ENCODE peak calls at places on chromosome 3, in six cellular contexts. T is NB4, N is heart right ventricle, P is kidney epithelial cell, Q is RWPE2, S is stomach. G is an unnamed sample.

GRCh38 chr3:37823189-37823588 is 38.5 kb upstream of the CTDSPL start:
- DNase-seq in Q (no peak), T (no peak), P (no peak), S (no peak), N (no peak), G (no peak)

GRCh38 chr3:178117641-178118040 is 418.6 kb upstream of the KCNMB2 start:
- DNase-seq in Q (no peak), P (no peak), T (no peak), N (no peak), S (no peak), G (no peak)

GRCh38 chr3:79767194-79767952 is 425 bp downstream of the ROBO1 start:
- DNase-seq in P (no peak), S (no peak), N (no peak), Q (no peak), T (no peak), G (peak)

GRCh38 chr3:17183951-17184550 is 299.3 kb downstream of the PLCL2 start:
- DNase-seq in S (no peak), T (no peak), P (peak), N (no peak), Q (no peak), G (no peak)

GRCh38 chr3:5840091-5840490 is 652.6 kb downstream of the EDEM1 start:
- DNase-seq in P (peak), Q (no peak), S (no peak), T (no peak), N (no peak), G (no peak)

GRCh38 chr3:1214928-1215327 is 122.1 kb downstream of the CNTN6 start:
- DNase-seq in P (peak), N (no peak), T (no peak), Q (no peak), S (no peak), G (no peak)

GRCh38 chr3:124281453-124282316 is 289.8 kb upstream of the ROPN1 start:
- DNase-seq in N (no peak), S (no peak), T (peak), P (no peak), Q (no peak), G (peak)

GRCh38 chr3:31106204-31106603 is 211.7 kb upstream of the GADL1 start:
- DNase-seq in S (no peak), P (no peak), N (no peak), Q (peak), T (peak), G (no peak)

GRCh38 chr3:123833398-123833785 is 50.7 kb downstream of the MYLK start:
- DNase-seq in N (no peak), P (no peak), S (no peak), T (peak), Q (no peak), G (no peak)

GRCh38 chr3:113212845-113213375 is 1.6 kb downstream of the BOC start:
- DNase-seq in N (no peak), Q (no peak), S (no peak), T (no peak), P (no peak), G (no peak)

GRCh38 chr3:161310649-161311423 is 60.5 kb downstream of the SPTSSB start:
- DNase-seq in S (no peak), Q (no peak), P (no peak), T (no peak), N (no peak), G (no peak)

GRCh38 chr3:149299938-149300791 is 33.3 kb downstream of the TM4SF18 start:
- DNase-seq in Q (peak), N (no peak), P (peak), S (peak), T (peak), G (no peak)

GRCh38 chr3:171028025-171028778 is 1.7 kb upstream of the SLC2A2 start:
- DNase-seq in P (peak), S (peak), Q (peak), T (no peak), N (peak), G (peak)

GRCh38 chr3:182294256-182294655 is 499.0 kb upstream of the ATP11B start:
- DNase-seq in S (no peak), T (no peak), P (peak), Q (no peak), N (no peak), G (no peak)

GRCh38 chr3:177474652-177475051 is 277.4 kb upstream of the TBL1XR1 start:
- DNase-seq in T (no peak), S (no peak), P (no peak), N (no peak), Q (no peak), G (no peak)

GRCh38 chr3:112302061-112302830 is 8.2 kb upstream of the SLC9C1 start:
- DNase-seq in S (no peak), P (no peak), T (no peak), Q (no peak), N (no peak), G (no peak)

GRCh38 chr3:14225421-14225820 is 46.8 kb downstream of the LSM3 start:
- DNase-seq in N (no peak), P (no peak), S (no peak), Q (no peak), T (no peak), G (no peak)

GRCh38 chr3:172129868-172130751 is 90.7 kb downstream of the FNDC3B start:
- DNase-seq in N (peak), Q (peak), P (peak), T (peak), S (peak), G (no peak)

GRCh38 chr3:58422756-58423324 is 10.8 kb downstream of the PDHB start:
- DNase-seq in P (no peak), S (no peak), T (peak), Q (no peak), N (no peak), G (peak)

GRCh38 chr3:111072016-111072891 is 638 bp downstream of the NECTIN3 start:
- DNase-seq in N (peak), S (peak), T (no peak), Q (no peak), P (no peak), G (peak)

GRCh38 chr3:56812749-56813655 is 11.3 kb upstream of the ARHGEF3 start:
- DNase-seq in S (no peak), Q (no peak), P (no peak), N (no peak), T (no peak), G (no peak)

GRCh38 chr3:117793684-117794304 is 1084.2 kb downstream of the TUSC7 start:
- DNase-seq in N (no peak), S (no peak), T (no peak), P (no peak), Q (no peak), G (no peak)

DNA sequence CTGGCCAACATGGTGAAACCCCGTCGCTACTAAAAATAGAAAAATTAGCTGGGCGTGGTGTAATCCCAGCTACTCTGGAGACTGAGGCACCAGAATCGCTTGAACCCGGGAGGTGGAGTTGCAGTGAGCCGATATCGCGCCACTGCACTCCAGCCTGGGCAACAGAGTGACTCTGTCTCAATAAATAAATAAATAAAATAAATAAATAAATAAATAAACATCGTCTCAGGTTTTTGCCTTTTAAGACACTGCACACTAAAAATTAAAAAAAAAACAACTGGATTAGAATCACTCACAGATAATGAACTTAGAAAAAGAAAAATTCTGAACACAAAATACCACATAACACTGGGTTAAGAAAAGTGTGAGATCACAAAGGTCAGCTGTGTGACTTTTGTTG is 2.4 kb downstream of the ZBTB11 start:
- DNase-seq in S (no peak), P (no peak), Q (no peak), N (no peak), T (no peak), G (no peak)
- H3K4me3 ChIP-seq in S (no peak), P (no peak), Q (no peak), N (no peak), T (peak), G (no peak)

GRCh38 chr3:73685061-73685460 is 60.3 kb upstream of the PDZRN3 start:
- DNase-seq in Q (no peak), N (no peak), S (no peak), T (no peak), P (no peak), G (no peak)

GRCh38 chr3:73683706-73684105 is 59.0 kb upstream of the PDZRN3 start:
- DNase-seq in S (no peak), T (no peak), P (no peak), N (no peak), Q (no peak), G (no peak)

GRCh38 chr3:73681610-73682009 is 56.9 kb upstream of the PDZRN3 start:
- DNase-seq in N (no peak), T (no peak), S (no peak), Q (no peak), P (peak), G (no peak)

GRCh38 chr3:73680696-73681095 is 56.0 kb upstream of the PDZRN3 start:
- DNase-seq in N (no peak), T (no peak), P (no peak), Q (no peak), S (no peak), G (no peak)

DNA sequence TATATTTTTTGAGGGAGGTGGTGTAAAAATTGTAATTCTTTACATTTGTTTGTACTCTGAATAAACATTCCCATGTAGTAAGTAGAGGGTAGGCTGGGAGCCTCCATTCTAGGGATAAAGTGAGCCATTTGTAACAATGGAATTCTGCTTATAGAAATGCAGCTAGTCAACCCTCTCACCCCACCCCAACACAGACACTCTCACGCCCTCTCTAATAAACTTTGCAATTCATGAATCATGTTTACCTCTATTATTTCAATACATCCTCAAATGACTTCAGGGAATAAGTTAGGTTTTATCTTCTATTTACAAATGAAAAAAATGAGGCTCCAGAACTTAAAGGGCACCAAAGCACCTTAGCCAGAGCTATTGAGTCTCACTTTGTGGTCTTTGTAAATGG is 56.5 kb upstream of the PDZRN3 start:
- DNase-seq in Q (no peak), T (no peak), P (no peak), N (no peak), S (no peak), G (no peak)
- H3K4me3 ChIP-seq in Q (no peak), T (no peak), P (no peak), N (no peak), S (no peak), G (no peak)

DNA sequence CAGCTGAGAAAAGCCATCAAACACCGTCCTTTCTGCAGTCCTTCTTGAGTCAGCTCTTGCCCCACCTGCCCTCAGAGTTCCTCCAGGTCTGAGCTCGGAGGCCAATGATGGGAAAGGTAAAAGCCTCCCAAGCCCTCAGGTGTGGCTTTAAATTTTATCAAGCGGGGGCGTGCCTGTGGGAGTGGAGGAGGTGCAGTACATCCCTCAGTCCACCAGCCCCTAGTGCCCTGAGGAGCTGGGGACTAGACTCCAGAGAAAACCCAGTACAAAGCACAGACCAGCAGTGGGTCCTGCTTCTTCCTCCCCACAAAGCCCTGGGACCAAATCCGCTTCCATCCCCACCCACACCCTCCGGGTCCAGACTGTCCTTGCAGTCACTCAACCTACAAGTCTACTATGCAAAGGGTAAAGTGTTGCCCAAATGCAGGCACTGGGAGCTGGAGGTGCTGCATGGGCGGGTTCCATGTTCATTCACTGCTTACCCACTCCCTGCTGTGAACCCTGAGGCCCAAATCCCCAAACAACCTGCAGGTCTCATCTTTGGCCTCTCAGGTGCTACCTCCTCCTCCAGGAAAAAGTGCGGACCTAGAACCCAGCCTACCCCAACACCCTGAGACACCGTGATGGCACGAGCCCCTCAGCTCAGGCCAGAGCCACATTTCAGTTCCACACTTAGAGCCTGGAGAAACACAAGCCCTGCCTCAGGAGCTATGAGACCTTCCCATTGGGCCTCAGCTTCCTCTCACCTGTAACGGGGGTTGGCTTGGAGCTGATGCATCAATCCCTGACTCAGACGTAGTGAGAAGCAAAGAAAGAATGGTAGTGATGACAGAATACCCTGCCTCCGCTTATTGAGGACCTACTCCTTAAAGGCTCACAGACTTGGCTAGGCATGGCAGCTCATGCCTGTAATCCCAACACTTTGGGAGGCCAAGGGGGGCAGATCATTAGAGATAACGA is 2.4 kb downstream of the PFKFB4 start:
- DNase-seq in N (no peak), S (no peak), T (no peak), Q (peak), P (no peak), G (no peak)
- H3K4me3 ChIP-seq in N (no peak), S (no peak), T (no peak), Q (no peak), P (no peak), G (no peak)

DNA sequence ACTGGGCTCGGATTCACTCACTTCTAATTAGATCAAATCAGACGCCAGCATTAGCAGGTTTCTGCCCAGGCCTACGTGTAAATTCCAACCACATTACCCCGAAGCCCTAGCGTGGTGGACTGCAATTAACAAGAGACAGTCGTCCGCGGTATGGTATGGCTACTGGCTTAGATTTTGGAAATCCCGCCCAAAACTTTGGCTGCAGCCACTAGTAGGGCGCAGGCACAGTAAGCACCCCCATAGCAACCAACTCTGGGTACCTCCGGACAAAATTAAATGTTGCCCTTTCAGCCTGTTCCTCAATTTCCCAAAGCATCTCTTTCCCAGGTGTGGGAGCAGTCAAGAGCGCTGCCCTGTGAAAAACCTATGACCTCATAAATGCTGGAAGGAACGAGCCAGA is 732 bp downstream of the RARRES1 start:
- DNase-seq in N (no peak), Q (no peak), P (no peak), T (no peak), S (no peak), G (peak)
- H3K4me3 ChIP-seq in N (peak), Q (peak), P (peak), T (no peak), S (peak), G (peak)

DNA sequence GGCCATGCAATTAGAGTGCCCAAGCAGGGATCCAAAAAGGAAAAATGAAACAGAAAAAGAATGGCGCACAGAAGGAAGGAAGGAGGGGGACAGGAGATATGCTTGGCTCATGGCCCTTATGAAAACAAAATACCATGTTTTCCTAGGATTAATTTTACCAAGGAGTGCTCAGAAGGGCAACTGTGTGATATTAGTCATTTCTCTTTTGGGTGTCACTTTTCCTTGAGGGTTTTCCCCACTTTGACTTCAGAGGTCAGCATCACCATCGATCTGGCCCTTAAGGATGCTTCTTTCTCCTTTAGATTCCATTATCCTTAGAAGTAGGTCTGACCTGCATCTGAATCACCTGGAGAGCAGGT is 1.4 kb downstream of the PARP14 start:
- DNase-seq in P (no peak), S (no peak), T (no peak), N (no peak), Q (no peak), G (no peak)
- H3K4me3 ChIP-seq in P (no peak), S (peak), T (no peak), N (peak), Q (peak), G (no peak)